ENCODE peak calls at places on chromosomes 2 and 18, in seven cellular contexts. One of them, this sample, is unnamed.

GRCh38 chr2:33058716-33059451 is 112.1 kb downstream of the LTBP1 start:
- DNase-seq in K562: no peak
- DNase-seq in A673: no peak
- DNase-seq in PC-3: no peak
- DNase-seq in GM23248: no peak
- DNase-seq in GM12878: no peak
- DNase-seq in HCT116: no peak
- DNase-seq in this sample: no peak

GRCh38 chr2:54392925-54393324 is 63.2 kb upstream of the SPTBN1 start:
- DNase-seq in A673: no peak
- DNase-seq in GM12878: no peak
- DNase-seq in PC-3: no peak
- DNase-seq in K562: no peak
- DNase-seq in GM23248: no peak
- DNase-seq in HCT116: no peak
- DNase-seq in this sample: no peak

GRCh38 chr18:829432-829831 is 17.4 kb upstream of the YES1 start:
- DNase-seq in GM23248: no peak
- DNase-seq in A673: no peak
- DNase-seq in GM12878: no peak
- DNase-seq in PC-3: no peak
- DNase-seq in K562: no peak
- DNase-seq in HCT116: no peak
- DNase-seq in this sample: no peak

GRCh38 chr2:11161747-11162146 is 6.5 kb downstream of the SLC66A3 start:
- DNase-seq in A673: no peak
- DNase-seq in GM23248: no peak
- DNase-seq in GM12878: no peak
- DNase-seq in PC-3: no peak
- DNase-seq in K562: no peak
- DNase-seq in HCT116: no peak
- DNase-seq in this sample: no peak

GRCh38 chr2:109064660-109065306 is 64.2 kb upstream of the SH3RF3 start:
- DNase-seq in PC-3: no peak
- DNase-seq in GM23248: no peak
- DNase-seq in A673: no peak
- DNase-seq in GM12878: no peak
- DNase-seq in HCT116: no peak
- DNase-seq in K562: no peak
- DNase-seq in this sample: no peak

GRCh38 chr2:36770542-36771287 is 74.2 kb downstream of the VIT start:
- DNase-seq in GM23248: peak
- DNase-seq in GM12878: no peak
- DNase-seq in A673: peak
- DNase-seq in K562: peak
- DNase-seq in HCT116: peak
- DNase-seq in PC-3: peak
- DNase-seq in this sample: no peak

GRCh38 chr2:130819915-130820861 is 16.5 kb upstream of the ARHGEF4 start:
- DNase-seq in K562: no peak
- DNase-seq in GM12878: no peak
- DNase-seq in HCT116: no peak
- DNase-seq in A673: no peak
- DNase-seq in PC-3: no peak
- DNase-seq in GM23248: peak
- DNase-seq in this sample: no peak

GRCh38 chr18:80183273-80184050 is 63.9 kb downstream of the PARD6G start:
- DNase-seq in HCT116: no peak
- DNase-seq in PC-3: no peak
- DNase-seq in GM12878: no peak
- DNase-seq in K562: no peak
- DNase-seq in GM23248: no peak
- DNase-seq in A673: no peak
- DNase-seq in this sample: no peak

GRCh38 chr18:13726972-13727331 is 479 bp downstream of the RNMT start:
- DNase-seq in A673: peak
- DNase-seq in GM23248: peak
- DNase-seq in PC-3: peak
- DNase-seq in HCT116: no peak
- DNase-seq in GM12878: no peak
- DNase-seq in K562: peak
- DNase-seq in this sample: no peak

GRCh38 chr18:31680836-31681568 is 3.4 kb downstream of the B4GALT6 start:
- DNase-seq in K562: peak
- DNase-seq in GM12878: no peak
- DNase-seq in A673: no peak
- DNase-seq in PC-3: peak
- DNase-seq in HCT116: no peak
- DNase-seq in GM23248: no peak
- DNase-seq in this sample: no peak

GRCh38 chr2:186496401-186496800 is 10.3 kb downstream of the ZC3H15 start:
- DNase-seq in GM23248: no peak
- DNase-seq in PC-3: peak
- DNase-seq in A673: no peak
- DNase-seq in K562: no peak
- DNase-seq in GM12878: no peak
- DNase-seq in HCT116: no peak
- DNase-seq in this sample: no peak

GRCh38 chr2:177495945-177496344 is 103.4 kb downstream of the AGPS start:
- DNase-seq in HCT116: no peak
- DNase-seq in GM23248: no peak
- DNase-seq in PC-3: no peak
- DNase-seq in GM12878: no peak
- DNase-seq in K562: no peak
- DNase-seq in A673: no peak
- DNase-seq in this sample: no peak

GRCh38 chr18:39215920-39216319 is 1650.3 kb upstream of the CELF4 start:
- DNase-seq in PC-3: no peak
- DNase-seq in HCT116: no peak
- DNase-seq in GM12878: no peak
- DNase-seq in K562: no peak
- DNase-seq in GM23248: no peak
- DNase-seq in A673: no peak
- DNase-seq in this sample: no peak

GRCh38 chr2:13003500-13003899 is 286.8 kb downstream of the TRIB2 start:
- DNase-seq in PC-3: no peak
- DNase-seq in K562: no peak
- DNase-seq in A673: no peak
- DNase-seq in HCT116: no peak
- DNase-seq in GM12878: no peak
- DNase-seq in GM23248: peak
- DNase-seq in this sample: no peak

GRCh38 chr2:8796315-8796848 is 41.0 kb downstream of the KIDINS220 start:
- DNase-seq in A673: no peak
- DNase-seq in GM23248: no peak
- DNase-seq in PC-3: no peak
- DNase-seq in HCT116: no peak
- DNase-seq in K562: no peak
- DNase-seq in GM12878: no peak
- DNase-seq in this sample: no peak

GRCh38 chr18:9707381-9708056 is 582 bp upstream of the RAB31 start:
- DNase-seq in GM23248: peak
- DNase-seq in GM12878: no peak
- DNase-seq in K562: peak
- DNase-seq in PC-3: no peak
- DNase-seq in HCT116: no peak
- DNase-seq in A673: no peak
- DNase-seq in this sample: no peak
- TF ChIP-seq EZH2 in GM23248: no peak
- TF ChIP-seq EZH2 in GM12878: no peak
- TF ChIP-seq EZH2 in K562: no peak
- TF ChIP-seq EZH2 in PC-3: no peak
- TF ChIP-seq EZH2 in HCT116: no peak
- TF ChIP-seq EZH2 in A673: no peak
- TF ChIP-seq EZH2 in this sample: no peak

GRCh38 chr2:218891275-218892135 is 10.9 kb downstream of the WNT10A start:
- DNase-seq in GM23248: no peak
- DNase-seq in PC-3: no peak
- DNase-seq in K562: no peak
- DNase-seq in HCT116: no peak
- DNase-seq in GM12878: no peak
- DNase-seq in A673: no peak
- DNase-seq in this sample: no peak

GRCh38 chr2:218894168-218895157 is 13.8 kb downstream of the WNT10A start:
- DNase-seq in GM23248: no peak
- DNase-seq in K562: no peak
- DNase-seq in A673: no peak
- DNase-seq in GM12878: no peak
- DNase-seq in PC-3: peak
- DNase-seq in HCT116: no peak
- DNase-seq in this sample: no peak

GRCh38 chr2:218895326-218895725 is 14.7 kb downstream of the WNT10A start:
- DNase-seq in PC-3: peak
- DNase-seq in GM12878: no peak
- DNase-seq in K562: no peak
- DNase-seq in GM23248: no peak
- DNase-seq in A673: no peak
- DNase-seq in HCT116: no peak
- DNase-seq in this sample: no peak

GRCh38 chr2:218892693-218893348 is 12.2 kb downstream of the WNT10A start:
- DNase-seq in PC-3: peak
- DNase-seq in GM12878: peak
- DNase-seq in HCT116: peak
- DNase-seq in A673: peak
- DNase-seq in K562: peak
- DNase-seq in GM23248: peak
- DNase-seq in this sample: no peak

DNA sequence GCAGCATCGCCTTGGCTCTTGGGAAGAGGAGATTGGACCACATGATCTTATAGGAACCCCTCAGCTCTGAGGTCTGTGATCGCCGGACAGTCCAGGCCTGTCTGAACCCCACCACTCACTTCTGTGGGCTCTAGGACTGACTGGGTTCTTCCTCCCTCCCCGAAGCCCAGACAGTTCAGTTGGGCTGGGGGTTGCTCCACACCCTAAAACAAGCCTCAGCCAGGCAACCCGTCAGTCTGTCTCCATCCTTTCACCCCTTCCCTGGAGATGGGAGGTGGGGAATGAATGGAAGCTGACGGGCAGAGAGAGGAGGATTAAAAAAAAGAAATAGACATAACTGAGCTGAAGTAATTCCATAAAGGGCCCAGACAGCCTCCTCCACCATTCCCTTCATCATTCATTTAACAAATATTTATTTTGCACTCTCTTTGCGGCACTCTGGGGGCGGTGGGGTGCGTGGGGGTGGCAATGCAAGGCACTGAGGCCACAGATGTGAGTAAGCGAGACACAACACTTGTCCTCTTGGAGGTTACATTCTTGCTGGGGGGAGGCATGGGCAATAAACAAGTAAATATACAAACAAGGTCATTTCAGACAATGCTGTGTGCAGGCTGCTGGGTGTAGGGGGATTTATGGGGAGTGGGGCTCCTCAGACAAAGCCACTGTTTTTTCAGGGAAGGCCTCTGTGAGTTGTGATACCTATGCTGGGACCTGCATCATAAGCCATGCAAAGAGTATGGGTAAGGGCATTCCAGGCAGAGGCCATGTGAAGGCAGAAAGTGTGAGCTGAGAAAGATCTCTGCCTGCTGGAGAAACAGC is 12.9 kb downstream of the WNT10A start:
- DNase-seq in A673: no peak
- DNase-seq in PC-3: no peak
- DNase-seq in GM12878: no peak
- DNase-seq in K562: no peak
- DNase-seq in HCT116: no peak
- DNase-seq in GM23248: no peak
- DNase-seq in this sample: no peak
- TF ChIP-seq EZH2 in A673: no peak
- TF ChIP-seq EZH2 in PC-3: no peak
- TF ChIP-seq EZH2 in GM12878: no peak
- TF ChIP-seq EZH2 in K562: no peak
- TF ChIP-seq EZH2 in HCT116: no peak
- TF ChIP-seq EZH2 in GM23248: no peak
- TF ChIP-seq EZH2 in this sample: no peak

DNA sequence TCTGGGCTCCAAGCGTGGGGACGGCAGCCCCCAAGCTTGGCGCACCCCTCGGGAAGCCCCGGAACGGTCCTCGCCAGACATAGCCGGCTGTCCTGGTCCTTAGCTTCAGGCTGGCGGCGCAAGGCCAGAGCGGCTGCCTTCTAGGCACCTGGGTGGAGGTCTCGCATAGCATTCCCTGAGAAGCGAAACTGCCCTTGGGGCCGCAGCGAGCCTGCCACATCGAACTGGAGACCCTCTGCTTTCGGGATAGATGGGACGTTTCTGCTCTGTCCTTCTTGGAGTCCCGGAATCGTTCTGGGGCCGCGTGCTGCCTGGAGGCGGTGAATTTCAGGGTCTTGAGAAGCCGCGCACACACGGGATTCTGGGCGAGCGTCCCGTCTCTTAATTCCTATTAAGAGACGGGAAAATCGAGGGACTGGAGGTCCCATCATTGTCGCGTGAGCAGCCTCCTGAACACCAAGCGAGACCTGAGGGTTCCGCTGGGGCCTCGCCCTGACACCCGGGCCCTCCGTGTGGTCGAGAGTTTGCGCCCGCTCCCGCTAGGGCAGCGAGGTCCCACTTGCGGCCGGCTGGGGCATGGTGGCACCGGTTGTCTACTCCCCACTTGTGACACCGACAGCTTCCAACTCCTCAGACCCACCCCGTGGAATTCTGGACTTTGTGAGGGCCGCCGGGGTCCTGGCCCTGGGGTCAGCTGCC is 9.7 kb upstream of the EN1 start:
- DNase-seq in A673: no peak
- DNase-seq in PC-3: no peak
- DNase-seq in K562: no peak
- DNase-seq in HCT116: no peak
- DNase-seq in GM23248: no peak
- DNase-seq in GM12878: no peak
- DNase-seq in this sample: no peak
- TF ChIP-seq EZH2 in A673: peak
- TF ChIP-seq EZH2 in PC-3: no peak
- TF ChIP-seq EZH2 in K562: no peak
- TF ChIP-seq EZH2 in HCT116: no peak
- TF ChIP-seq EZH2 in GM23248: no peak
- TF ChIP-seq EZH2 in GM12878: no peak
- TF ChIP-seq EZH2 in this sample: peak

GRCh38 chr18:11980148-11980554 is 1.2 kb upstream of the IMPA2 start:
- DNase-seq in GM23248: no peak
- DNase-seq in A673: no peak
- DNase-seq in K562: no peak
- DNase-seq in GM12878: no peak
- DNase-seq in HCT116: no peak
- DNase-seq in PC-3: no peak
- DNase-seq in this sample: no peak

GRCh38 chr18:11982981-11983380 is 1.7 kb downstream of the IMPA2 start:
- DNase-seq in HCT116: no peak
- DNase-seq in PC-3: no peak
- DNase-seq in GM23248: no peak
- DNase-seq in A673: no peak
- DNase-seq in K562: no peak
- DNase-seq in GM12878: no peak
- DNase-seq in this sample: no peak

GRCh38 chr18:11980555-11981382 is 538 bp upstream of the IMPA2 start:
- DNase-seq in K562: peak
- DNase-seq in HCT116: peak
- DNase-seq in A673: peak
- DNase-seq in PC-3: peak
- DNase-seq in GM23248: peak
- DNase-seq in GM12878: peak
- DNase-seq in this sample: peak

GRCh38 chr18:11981383-11981632 is at the start of gene IMPA2:
- DNase-seq in HCT116: no peak
- DNase-seq in A673: no peak
- DNase-seq in GM12878: no peak
- DNase-seq in GM23248: no peak
- DNase-seq in PC-3: no peak
- DNase-seq in K562: no peak
- DNase-seq in this sample: no peak

GRCh38 chr18:11981633-11982366 is 493 bp downstream of the IMPA2 start:
- DNase-seq in K562: peak
- DNase-seq in PC-3: peak
- DNase-seq in GM12878: no peak
- DNase-seq in GM23248: peak
- DNase-seq in HCT116: no peak
- DNase-seq in A673: no peak
- DNase-seq in this sample: no peak
- TF ChIP-seq EZH2 in K562: no peak
- TF ChIP-seq EZH2 in PC-3: no peak
- TF ChIP-seq EZH2 in GM12878: no peak
- TF ChIP-seq EZH2 in GM23248: no peak
- TF ChIP-seq EZH2 in HCT116: no peak
- TF ChIP-seq EZH2 in A673: no peak
- TF ChIP-seq EZH2 in this sample: no peak